ENCODE peak calls at places on chromosome 3, in nine cellular contexts. L is foreskin fibroblast; V is CD8-positive, alpha-beta memory T cell; F is H7; X is smooth muscle cell of the brain vasculature; Q is EH; I is esophagus squamous epithelium; K is T-cell; A is RCC 7860. C is an unnamed sample.

GRCh38 chr3:46110701-46111493 is 83.6 kb upstream of the XCR1 start:
- DNase-seq in X (peak; percentile 52), L (peak; percentile 85), Q (peak; percentile 89), F (no peak), I (no peak), A (peak; percentile 90), V (no peak), K (no peak), C (peak; percentile 99)

GRCh38 chr3:194707176-194707575 is 21.5 kb downstream of the FAM43A start:
- DNase-seq in X (no peak), L (no peak), I (no peak), Q (no peak), K (no peak), A (no peak), F (no peak), V (no peak), C (peak; percentile 33)

GRCh38 chr3:133871368-133872090 is 24.2 kb downstream of the RAB6B start:
- DNase-seq in I (no peak), V (no peak), L (no peak), K (no peak), Q (no peak), F (no peak), X (no peak), A (no peak), C (no peak)

GRCh38 chr3:19970289-19970688 is 23.4 kb downstream of the RAB5A start:
- DNase-seq in F (no peak), K (no peak), V (no peak), I (no peak), X (no peak), A (no peak), Q (no peak), L (no peak), C (no peak)

GRCh38 chr3:72633101-72633500 is 215.1 kb downstream of the SHQ1 start:
- DNase-seq in Q (peak; percentile 23), A (peak; percentile 63), V (no peak), L (peak; percentile 20), K (no peak), I (no peak), F (no peak), X (no peak), C (peak; percentile 84)

GRCh38 chr3:29639621-29640290 is 358.9 kb downstream of the RBMS3 start:
- DNase-seq in Q (peak; percentile 22), X (peak; percentile 9), K (no peak), V (no peak), A (no peak), L (no peak), F (no peak), I (no peak), C (no peak)

GRCh38 chr3:85567074-85567676 is 608.4 kb downstream of the CADM2 start:
- DNase-seq in V (no peak), A (no peak), I (no peak), Q (peak; percentile 14), K (no peak), F (peak; percentile 7), X (no peak), L (peak; percentile 55), C (no peak)

GRCh38 chr3:72085036-72085435 is 300.1 kb upstream of the PROK2 start:
- DNase-seq in F (no peak), Q (no peak), V (no peak), X (no peak), L (no peak), K (no peak), I (no peak), A (no peak), C (no peak)

GRCh38 chr3:156477306-156477705 is 77.6 kb downstream of the SSR3 start:
- DNase-seq in I (no peak), V (no peak), L (peak; percentile 81), A (no peak), Q (peak; percentile 63), X (no peak), F (no peak), K (no peak), C (peak; percentile 41)

GRCh38 chr3:127730171-127730570 is 57.4 kb downstream of the ABTB1 start:
- DNase-seq in V (no peak), F (no peak), K (no peak), I (no peak), X (no peak), Q (no peak), A (no peak), L (no peak), C (no peak)

GRCh38 chr3:105518806-105519418 is 152.2 kb downstream of the ALCAM start:
- DNase-seq in F (peak; percentile 46), I (no peak), L (peak; percentile 79), X (peak; percentile 47), A (peak; percentile 67), V (peak; percentile 43), Q (peak; percentile 76), K (peak; percentile 11), C (peak; percentile 72)

GRCh38 chr3:108004647-108005046 is 86.2 kb downstream of the CD47 start:
- DNase-seq in K (no peak), A (no peak), X (no peak), F (no peak), V (no peak), L (no peak), I (no peak), Q (no peak), C (no peak)

GRCh38 chr3:99879275-99879674 is 61.6 kb downstream of the CMSS1 start:
- DNase-seq in Q (no peak), F (no peak), X (no peak), K (no peak), A (no peak), I (no peak), V (no peak), L (no peak), C (no peak)

GRCh38 chr3:125670352-125670751 is 75.1 kb upstream of the OSBPL11 start:
- DNase-seq in X (no peak), V (no peak), F (no peak), L (no peak), K (no peak), Q (no peak), A (no peak), I (no peak), C (no peak)

GRCh38 chr3:24123596-24123995 is 178.5 kb downstream of the NR1D2 start:
- DNase-seq in K (no peak), F (no peak), I (no peak), A (no peak), L (peak; percentile 69), Q (peak; percentile 80), X (no peak), V (no peak), C (peak; percentile 55)

GRCh38 chr3:106229495-106230278 is 360.9 kb upstream of the CBLB start:
- DNase-seq in Q (no peak), A (no peak), K (no peak), I (no peak), L (no peak), V (no peak), F (no peak), X (no peak), C (no peak)

GRCh38 chr3:99843590-99844260 is 26.1 kb downstream of the CMSS1 start:
- DNase-seq in A (no peak), I (no peak), L (peak; percentile 44), F (no peak), V (no peak), Q (no peak), K (no peak), X (no peak), C (no peak)

GRCh38 chr3:193878051-193878838 is 257.7 kb upstream of the HES1 start:
- DNase-seq in K (no peak), I (no peak), A (no peak), V (no peak), L (no peak), X (no peak), F (no peak), Q (no peak), C (peak; percentile 48)

GRCh38 chr3:7897643-7898042 is 604.0 kb upstream of the LMCD1 start:
- DNase-seq in L (no peak), F (no peak), A (no peak), X (no peak), Q (no peak), V (no peak), I (no peak), K (no peak), C (no peak)

GRCh38 chr3:67329358-67329757 is 325.1 kb downstream of the SUCLG2 start:
- DNase-seq in I (no peak), Q (no peak), F (no peak), K (no peak), L (no peak), X (no peak), A (peak; percentile 40), V (no peak), C (peak; percentile 4)

GRCh38 chr3:66602237-66602636 is 101.4 kb upstream of the LRIG1 start:
- DNase-seq in X (no peak), Q (no peak), K (no peak), A (no peak), I (no peak), F (no peak), V (no peak), L (no peak), C (no peak)

GRCh38 chr3:63724987-63725386 is 72.5 kb downstream of the SNTN start:
- DNase-seq in V (no peak), X (no peak), A (peak; percentile 92), Q (peak; percentile 88), L (peak; percentile 90), I (no peak), F (peak; percentile 22), K (no peak), C (peak; percentile 78)

GRCh38 chr3:106482436-106482835 is 613.6 kb upstream of the CBLB start:
- DNase-seq in L (peak; percentile 8), I (no peak), F (no peak), K (no peak), Q (peak; percentile 19), A (no peak), X (no peak), V (no peak), C (no peak)

GRCh38 chr3:78858910-78859309 is 908.9 kb downstream of the ROBO1 start:
- DNase-seq in Q (no peak), K (no peak), I (no peak), V (no peak), L (no peak), A (no peak), F (no peak), X (no peak), C (peak; percentile 17)

GRCh38 chr3:182405752-182406151 is 387.6 kb upstream of the ATP11B start:
- DNase-seq in I (no peak), V (no peak), Q (no peak), X (no peak), A (no peak), L (no peak), F (no peak), K (no peak), C (no peak)

GRCh38 chr3:154749514-154749913 is 319.5 kb upstream of the GPR149 start:
- DNase-seq in V (no peak), L (no peak), I (no peak), Q (no peak), A (no peak), F (no peak), K (no peak), X (no peak), C (no peak)

GRCh38 chr3:197499427-197499826 is 56.3 kb downstream of the BDH1 start:
- DNase-seq in Q (peak; percentile 72), I (no peak), F (no peak), V (no peak), K (no peak), L (peak; percentile 55), A (peak; percentile 44), X (no peak), C (peak; percentile 93)

GRCh38 chr3:171443211-171443957 is 16.8 kb downstream of the TNIK start:
- DNase-seq in F (no peak), K (no peak), V (no peak), L (no peak), I (no peak), Q (no peak), A (no peak), X (no peak), C (no peak)

C was measured in M059J.